ENCODE peak calls at places on chromosome 10, in seven cellular contexts. One of them, this sample, is unnamed.

GRCh38 chr10:48470893-48471805 is 133.7 kb downstream of the ARHGAP22 start:
- DNase-seq in SJCRH30: no peak
- DNase-seq in CD8-positive, alpha-beta T cell: no peak
- DNase-seq in GM06990: no peak
- DNase-seq in colonic mucosa: peak; percentile 14
- DNase-seq in GM03348: no peak
- DNase-seq in IMR-90: peak; percentile 68
- DNase-seq in this sample: peak; percentile 49

GRCh38 chr10:102230264-102230860 is 4.3 kb downstream of the ELOVL3 start:
- DNase-seq in SJCRH30: peak; percentile 49
- DNase-seq in CD8-positive, alpha-beta T cell: no peak
- DNase-seq in GM06990: peak; percentile 33
- DNase-seq in colonic mucosa: peak; percentile 35
- DNase-seq in GM03348: peak; percentile 43
- DNase-seq in IMR-90: peak; percentile 42
- DNase-seq in this sample: no peak

GRCh38 chr10:124493191-124493936 is 31.7 kb downstream of the LHPP start:
- DNase-seq in SJCRH30: no peak
- DNase-seq in CD8-positive, alpha-beta T cell: no peak
- DNase-seq in GM06990: no peak
- DNase-seq in colonic mucosa: no peak
- DNase-seq in GM03348: no peak
- DNase-seq in IMR-90: no peak
- DNase-seq in this sample: no peak

GRCh38 chr10:31929260-31929985 is 792 bp upstream of the ARHGAP12 start:
- DNase-seq in SJCRH30: peak; percentile 61
- DNase-seq in CD8-positive, alpha-beta T cell: no peak
- DNase-seq in GM06990: peak; percentile 64
- DNase-seq in colonic mucosa: peak; percentile 81
- DNase-seq in GM03348: peak; percentile 55
- DNase-seq in IMR-90: no peak
- DNase-seq in this sample: peak; percentile 25

GRCh38 chr10:380313-380955 is 245.2 kb downstream of the ZMYND11 start:
- DNase-seq in SJCRH30: no peak
- DNase-seq in CD8-positive, alpha-beta T cell: no peak
- DNase-seq in GM06990: no peak
- DNase-seq in colonic mucosa: no peak
- DNase-seq in GM03348: no peak
- DNase-seq in IMR-90: peak; percentile 19
- DNase-seq in this sample: peak; percentile 33

GRCh38 chr10:58064714-58065528 is 202.8 kb downstream of the IPMK start:
- DNase-seq in SJCRH30: peak; percentile 58
- DNase-seq in CD8-positive, alpha-beta T cell: no peak
- DNase-seq in GM06990: no peak
- DNase-seq in colonic mucosa: peak; percentile 45
- DNase-seq in GM03348: peak; percentile 63
- DNase-seq in IMR-90: peak; percentile 58
- DNase-seq in this sample: no peak

GRCh38 chr10:69232252-69232651 is 12.1 kb downstream of the HKDC1 start:
- DNase-seq in SJCRH30: peak; percentile 13
- DNase-seq in CD8-positive, alpha-beta T cell: no peak
- DNase-seq in GM06990: no peak
- DNase-seq in colonic mucosa: no peak
- DNase-seq in GM03348: peak; percentile 88
- DNase-seq in IMR-90: peak; percentile 85
- DNase-seq in this sample: no peak

GRCh38 chr10:1289591-1289990 is 233.4 kb downstream of the WDR37 start:
- DNase-seq in SJCRH30: no peak
- DNase-seq in CD8-positive, alpha-beta T cell: no peak
- DNase-seq in GM06990: no peak
- DNase-seq in colonic mucosa: no peak
- DNase-seq in GM03348: no peak
- DNase-seq in IMR-90: no peak
- DNase-seq in this sample: no peak

GRCh38 chr10:83427101-83427500 is 712.2 kb upstream of the GHITM start:
- DNase-seq in SJCRH30: peak; percentile 62
- DNase-seq in CD8-positive, alpha-beta T cell: no peak
- DNase-seq in GM06990: no peak
- DNase-seq in colonic mucosa: no peak
- DNase-seq in GM03348: no peak
- DNase-seq in IMR-90: no peak
- DNase-seq in this sample: no peak

GRCh38 chr10:122786269-122786668 is 59.4 kb downstream of the CUZD1 start:
- DNase-seq in SJCRH30: peak; percentile 76
- DNase-seq in CD8-positive, alpha-beta T cell: no peak
- DNase-seq in GM06990: no peak
- DNase-seq in colonic mucosa: no peak
- DNase-seq in GM03348: peak; percentile 54
- DNase-seq in IMR-90: peak; percentile 33
- DNase-seq in this sample: no peak

GRCh38 chr10:8800426-8800825 is 745.9 kb downstream of the GATA3 start:
- DNase-seq in SJCRH30: no peak
- DNase-seq in CD8-positive, alpha-beta T cell: no peak
- DNase-seq in GM06990: no peak
- DNase-seq in colonic mucosa: no peak
- DNase-seq in GM03348: no peak
- DNase-seq in IMR-90: no peak
- DNase-seq in this sample: no peak

GRCh38 chr10:69449841-69450240 is 1.4 kb upstream of the TSPAN15 start:
- DNase-seq in SJCRH30: peak; percentile 77
- DNase-seq in CD8-positive, alpha-beta T cell: peak; percentile 48
- DNase-seq in GM06990: peak; percentile 26
- DNase-seq in colonic mucosa: peak; percentile 86
- DNase-seq in GM03348: peak; percentile 39
- DNase-seq in IMR-90: peak; percentile 13
- DNase-seq in this sample: no peak

GRCh38 chr10:59839576-59839975 is 66.8 kb downstream of the CCDC6 start:
- DNase-seq in SJCRH30: no peak
- DNase-seq in CD8-positive, alpha-beta T cell: no peak
- DNase-seq in GM06990: no peak
- DNase-seq in colonic mucosa: no peak
- DNase-seq in GM03348: peak; percentile 77
- DNase-seq in IMR-90: peak; percentile 71
- DNase-seq in this sample: no peak

GRCh38 chr10:119461380-119461779 is 81.1 kb downstream of the RGS10 start:
- DNase-seq in SJCRH30: no peak
- DNase-seq in CD8-positive, alpha-beta T cell: no peak
- DNase-seq in GM06990: peak; percentile 38
- DNase-seq in colonic mucosa: no peak
- DNase-seq in GM03348: no peak
- DNase-seq in IMR-90: no peak
- DNase-seq in this sample: no peak

GRCh38 chr10:103812004-103812403 is 43.4 kb downstream of the SH3PXD2A start:
- DNase-seq in SJCRH30: no peak
- DNase-seq in CD8-positive, alpha-beta T cell: no peak
- DNase-seq in GM06990: no peak
- DNase-seq in colonic mucosa: peak; percentile 91
- DNase-seq in GM03348: no peak
- DNase-seq in IMR-90: no peak
- DNase-seq in this sample: no peak

GRCh38 chr10:1605999-1606940 is 131.1 kb downstream of the ADARB2 start:
- DNase-seq in SJCRH30: no peak
- DNase-seq in CD8-positive, alpha-beta T cell: no peak
- DNase-seq in GM06990: no peak
- DNase-seq in colonic mucosa: no peak
- DNase-seq in GM03348: no peak
- DNase-seq in IMR-90: no peak
- DNase-seq in this sample: no peak

GRCh38 chr10:132173185-132173584 is 13.6 kb upstream of the DPYSL4 start:
- DNase-seq in SJCRH30: no peak
- DNase-seq in CD8-positive, alpha-beta T cell: no peak
- DNase-seq in GM06990: no peak
- DNase-seq in colonic mucosa: no peak
- DNase-seq in GM03348: no peak
- DNase-seq in IMR-90: no peak
- DNase-seq in this sample: no peak

GRCh38 chr10:119139464-119140067 is 25.9 kb downstream of the SFXN4 start:
- DNase-seq in SJCRH30: peak; percentile 56
- DNase-seq in CD8-positive, alpha-beta T cell: peak; percentile 57
- DNase-seq in GM06990: no peak
- DNase-seq in colonic mucosa: peak; percentile 25
- DNase-seq in GM03348: peak; percentile 73
- DNase-seq in IMR-90: peak; percentile 35
- DNase-seq in this sample: no peak

GRCh38 chr10:130941886-130942285 is 369.6 kb downstream of the TCERG1L start:
- DNase-seq in SJCRH30: no peak
- DNase-seq in CD8-positive, alpha-beta T cell: no peak
- DNase-seq in GM06990: no peak
- DNase-seq in colonic mucosa: no peak
- DNase-seq in GM03348: no peak
- DNase-seq in IMR-90: no peak
- DNase-seq in this sample: no peak

This sample was measured in ascending aorta.